ENCODE peak calls at places on chromosomes 7 and 10, in eight cellular contexts. C, Q, Z, M, Y, A, G and F are unnamed samples.

GRCh38 chr7:374706-375490 is 84.9 kb downstream of the FOXL3 start:
- DNase-seq in C (no peak), Q (no peak), Z (no peak), M (no peak), Y (no peak), A (peak), G (peak), F (no peak)

GRCh38 chr10:28179490-28180099 is 123.3 kb downstream of the MPP7 start:
- DNase-seq in C (no peak), Q (no peak), Z (no peak), M (peak), Y (peak), A (peak), G (no peak), F (peak)

GRCh38 chr10:36720931-36721330 is 404.5 kb upstream of the ANKRD30A start:
- DNase-seq in C (no peak), Q (no peak), Z (no peak), M (no peak), Y (no peak), A (no peak), G (no peak), F (no peak)

GRCh38 chr10:6250745-6251144 is 48.0 kb downstream of the PFKFB3 start:
- DNase-seq in C (no peak), Q (no peak), Z (no peak), M (no peak), Y (no peak), A (no peak), G (no peak), F (no peak)

GRCh38 chr10:23981520-23982309 is 227.2 kb upstream of the KIAA1217 start:
- DNase-seq in C (no peak), Q (no peak), Z (no peak), M (no peak), Y (no peak), A (no peak), G (no peak), F (no peak)

GRCh38 chr10:1242975-1243374 is 186.8 kb downstream of the WDR37 start:
- DNase-seq in C (no peak), Q (no peak), Z (no peak), M (no peak), Y (no peak), A (no peak), G (no peak), F (no peak)

GRCh38 chr7:105723582-105723981 is 142.3 kb upstream of the EFCAB10 start:
- DNase-seq in C (no peak), Q (peak), Z (no peak), M (no peak), Y (peak), A (no peak), G (no peak), F (no peak)

GRCh38 chr10:48990226-48990625 is 50.6 kb upstream of the LRRC18 start:
- DNase-seq in C (no peak), Q (no peak), Z (no peak), M (no peak), Y (no peak), A (no peak), G (no peak), F (no peak)

GRCh38 chr10:124685251-124685650 is 58.9 kb downstream of the FAM53B start:
- DNase-seq in C (no peak), Q (no peak), Z (no peak), M (peak), Y (no peak), A (no peak), G (peak), F (no peak)

GRCh38 chr10:30437039-30437781 is 3.2 kb downstream of the MAP3K8 start:
- DNase-seq in C (no peak), Q (no peak), Z (peak), M (no peak), Y (no peak), A (peak), G (no peak), F (no peak)

GRCh38 chr7:31076051-31076450 is 23.9 kb downstream of the ADCYAP1R1 start:
- DNase-seq in C (no peak), Q (no peak), Z (no peak), M (no peak), Y (no peak), A (no peak), G (peak), F (peak)

GRCh38 chr7:25775999-25776736 is 375.8 kb upstream of the NFE2L3 start:
- DNase-seq in C (no peak), Q (no peak), Z (no peak), M (no peak), Y (peak), A (no peak), G (no peak), F (no peak)

GRCh38 chr10:35379226-35380137 is 43.2 kb downstream of the CCNY start:
- DNase-seq in C (peak), Q (no peak), Z (no peak), M (no peak), Y (no peak), A (no peak), G (peak), F (peak)

GRCh38 chr7:15326044-15326644 is 235.7 kb downstream of the AGMO start:
- DNase-seq in C (no peak), Q (peak), Z (peak), M (peak), Y (peak), A (no peak), G (no peak), F (no peak)

GRCh38 chr10:25105753-25106260 is 69.0 kb upstream of the GPR158 start:
- DNase-seq in C (no peak), Q (no peak), Z (no peak), M (no peak), Y (no peak), A (no peak), G (no peak), F (no peak)

GRCh38 chr10:48462482-48463020 is 142.3 kb downstream of the ARHGAP22 start:
- DNase-seq in C (no peak), Q (no peak), Z (no peak), M (no peak), Y (no peak), A (no peak), G (no peak), F (no peak)

GRCh38 chr10:16867556-16867955 is 50.3 kb upstream of the RSU1 start:
- DNase-seq in C (no peak), Q (no peak), Z (no peak), M (no peak), Y (no peak), A (no peak), G (no peak), F (no peak)